ENCODE peak calls at places on chromosomes 3 and 15, in four cellular contexts. M is memory B cell, K is cardiac fibroblast, A is mucosa of descending colon. C is an unnamed sample.
A peak's percentile ranks its signal among the peaks of the same experiment; 100 is the strongest.

GRCh38 chr3:124680521-124680920 is 49.7 kb upstream of the UMPS start:
- DNase-seq in K (no peak), A (no peak), M (no peak), C (no peak)

GRCh38 chr3:67947808-67948508 is 293.5 kb upstream of the SUCLG2 start:
- DNase-seq in M (no peak), K (no peak), A (no peak), C (no peak)

GRCh38 chr15:61748529-61748928 is 311.7 kb downstream of the VPS13C start:
- DNase-seq in M (no peak), K (no peak), A (no peak), C (no peak)

GRCh38 chr3:143825513-143825912 is 22.8 kb downstream of the SLC9A9 start:
- DNase-seq in M (peak; percentile 6), A (no peak), K (no peak), C (no peak)

GRCh38 chr15:77510066-77511044 is 89.7 kb downstream of the HMG20A start:
- DNase-seq in A (no peak), K (no peak), M (no peak), C (no peak)

GRCh38 chr3:135918600-135918999 is 46.9 kb upstream of the PPP2R3A start:
- DNase-seq in A (no peak), M (no peak), K (peak; percentile 69), C (no peak)

GRCh38 chr3:139329364-139329850 is 14.4 kb upstream of the MRPS22 start:
- DNase-seq in K (peak; percentile 87), A (peak; percentile 93), M (peak; percentile 77), C (peak; percentile 91)

GRCh38 chr3:63910873-63911272 is 1.3 kb downstream of the SCAANT1 start:
- DNase-seq in K (no peak), A (no peak), M (no peak), C (no peak)

GRCh38 chr15:56693761-56694160 is 39.5 kb downstream of the ZNF280D start:
- DNase-seq in K (no peak), A (no peak), M (no peak), C (no peak)

GRCh38 chr3:6743067-6743720 is 117.7 kb upstream of the GRM7 start:
- DNase-seq in A (no peak), M (no peak), K (no peak), C (no peak)